ENCODE peak calls at places on chromosomes 4 and X, in seven cellular contexts. E is BJ; J is colonic mucosa; B is T-cell; S is activated CD8-positive, alpha-beta T cell treated with anti-CD3 and anti-CD28 coated beads, Interleukin-2, amount 10 ng/mL, durations not matched to agents 7 days and 5 days; Y is T follicular helper cell; K is NCI-H510A treated with DMSO at 0.1 percent for 48 hours. Z is an unnamed sample.

GRCh38 chr4:108547682-108548081 is 72.7 kb upstream of the RPL34 start:
- DNase-seq in E (no peak), J (no peak), B (no peak), S (no peak), Y (no peak), K (no peak), Z (no peak)

GRCh38 chr4:32022071-32022470 is 1301.9 kb downstream of the PCDH7 start:
- DNase-seq in E (no peak), J (no peak), B (no peak), S (no peak), Y (no peak), K (no peak), Z (peak)

GRCh38 chr4:154911097-154911496 is 130.0 kb downstream of the RBM46 start:
- DNase-seq in E (no peak), J (no peak), B (no peak), S (no peak), Y (no peak), K (no peak), Z (peak)

GRCh38 chrX:75522565-75523411 is at the start of gene ZDHHC15:
- DNase-seq in E (no peak), J (peak), B (peak), S (peak), Y (peak), K (peak), Z (peak)

GRCh38 chrX:37685452-37686347 is at the start of gene XK:
- DNase-seq in E (no peak), J (peak), B (peak), S (peak), Y (no peak), K (peak), Z (peak)

GRCh38 chr4:147453561-147454141 is 27.2 kb upstream of the EDNRA start:
- DNase-seq in E (no peak), J (no peak), B (no peak), S (no peak), Y (no peak), K (no peak), Z (peak)

GRCh38 chr4:80407246-80407645 is 71.7 kb downstream of the CFAP299 start:
- DNase-seq in E (peak), J (no peak), B (no peak), S (no peak), Y (no peak), K (no peak), Z (no peak)

GRCh38 chrX:107826286-107827136 is 845 bp downstream of the MID2 start:
- DNase-seq in E (no peak), J (peak), B (peak), S (no peak), Y (peak), K (peak), Z (peak)

GRCh38 chr4:149140841-149141240 is 674.8 kb downstream of the IQCM start:
- DNase-seq in E (no peak), J (no peak), B (no peak), S (no peak), Y (no peak), K (no peak), Z (no peak)

GRCh38 chr4:147096667-147097604 is 151.3 kb upstream of the TTC29 start:
- DNase-seq in E (no peak), J (no peak), B (no peak), S (no peak), Y (no peak), K (peak), Z (peak)

GRCh38 chrX:74119016-74119910 is 184.7 kb upstream of the ZCCHC13 start:
- DNase-seq in E (no peak), J (no peak), B (no peak), S (no peak), Y (no peak), K (no peak), Z (peak)

GRCh38 chrX:16892504-16893362 is 22.6 kb upstream of the RBBP7 start:
- DNase-seq in E (no peak), J (peak), B (peak), S (peak), Y (peak), K (peak), Z (peak)

GRCh38 chr4:14837860-14838259 is 164.4 kb upstream of the CPEB2 start:
- DNase-seq in E (no peak), J (no peak), B (no peak), S (no peak), Y (no peak), K (no peak), Z (no peak)

GRCh38 chr4:123338715-123339114 is 57.9 kb upstream of the SPRY1 start:
- DNase-seq in E (no peak), J (no peak), B (no peak), S (no peak), Y (no peak), K (no peak), Z (no peak)

GRCh38 chr4:127179451-127180087 is 453.2 kb upstream of the INTU start:
- DNase-seq in E (no peak), J (no peak), B (no peak), S (no peak), Y (no peak), K (no peak), Z (no peak)

GRCh38 chrX:78822157-78822683 is 74.7 kb downstream of the LPAR4 start:
- DNase-seq in E (no peak), J (no peak), B (no peak), S (no peak), Y (no peak), K (no peak), Z (peak)

GRCh38 chrX:97131886-97132285 is 248.2 kb downstream of the RPA4 start:
- DNase-seq in E (no peak), J (no peak), B (no peak), S (no peak), Y (no peak), K (no peak), Z (no peak)

GRCh38 chrX:118396113-118396512 is 50.2 kb downstream of the WDR44 start:
- DNase-seq in E (no peak), J (no peak), B (no peak), S (no peak), Y (no peak), K (no peak), Z (no peak)

GRCh38 chr4:150308824-150309472 is 230.7 kb downstream of the DCLK2 start:
- DNase-seq in E (no peak), J (no peak), B (no peak), S (no peak), Y (no peak), K (no peak), Z (peak)

GRCh38 chr4:53929955-53930798 is 134.2 kb downstream of the CHIC2 start:
- DNase-seq in E (peak), J (peak), B (peak), S (peak), Y (peak), K (peak), Z (peak)

GRCh38 chrX:57137481-57137880 is 284 bp upstream of the SPIN2A start:
- DNase-seq in E (no peak), J (no peak), B (no peak), S (no peak), Y (no peak), K (peak), Z (no peak)

GRCh38 chr4:82124365-82124764 is 249.4 kb downstream of the HNRNPD start:
- DNase-seq in E (no peak), J (no peak), B (no peak), S (no peak), Y (no peak), K (no peak), Z (peak)

GRCh38 chrX:25079020-25079419 is 63.3 kb upstream of the ARX start:
- DNase-seq in E (no peak), J (no peak), B (no peak), S (no peak), Y (no peak), K (no peak), Z (no peak)

GRCh38 chrX:153595387-153595786 is 3.6 kb downstream of the CCNQ start:
- DNase-seq in E (no peak), J (no peak), B (no peak), S (no peak), Y (no peak), K (no peak), Z (no peak)

GRCh38 chrX:150258463-150259430 is 104.4 kb upstream of the MAMLD1 start:
- DNase-seq in E (no peak), J (no peak), B (no peak), S (no peak), Y (no peak), K (no peak), Z (no peak)

GRCh38 chr4:152780267-152780811 is 585 bp downstream of the ARFIP1 start:
- DNase-seq in E (peak), J (peak), B (no peak), S (no peak), Y (peak), K (no peak), Z (peak)

GRCh38 chr4:97153042-97153441 is 990.2 kb downstream of the STPG2 start:
- DNase-seq in E (no peak), J (no peak), B (no peak), S (no peak), Y (no peak), K (no peak), Z (peak)

GRCh38 chr4:52037730-52038108 is 380 bp downstream of the SGCB start:
- DNase-seq in E (no peak), J (peak), B (peak), S (peak), Y (no peak), K (peak), Z (no peak)

GRCh38 chr4:107757860-107758476 is 37.9 kb upstream of the PAPSS1 start:
- DNase-seq in E (no peak), J (no peak), B (no peak), S (no peak), Y (no peak), K (peak), Z (peak)

GRCh38 chr4:94436512-94436911 is 15.2 kb upstream of the PDLIM5 start:
- DNase-seq in E (no peak), J (no peak), B (no peak), S (no peak), Y (no peak), K (no peak), Z (no peak)

GRCh38 chrX:119690921-119691716 is 1.8 kb downstream of the SEPTIN6 start:
- DNase-seq in E (no peak), J (no peak), B (peak), S (peak), Y (peak), K (no peak), Z (peak)

GRCh38 chrX:40107291-40108083 is 9.7 kb upstream of the BCOR start:
- DNase-seq in E (no peak), J (peak), B (no peak), S (no peak), Y (no peak), K (no peak), Z (no peak)

GRCh38 chr4:169147217-169147616 is 123.5 kb downstream of the SH3RF1 start:
- DNase-seq in E (no peak), J (no peak), B (no peak), S (no peak), Y (no peak), K (no peak), Z (peak)

GRCh38 chrX:16239211-16239610 is 71.9 kb downstream of the MAGEB17 start:
- DNase-seq in E (no peak), J (no peak), B (no peak), S (no peak), Y (no peak), K (no peak), Z (peak)

GRCh38 chr4:48798117-48798516 is 18.0 kb upstream of the FRYL start:
- DNase-seq in E (no peak), J (no peak), B (no peak), S (no peak), Y (no peak), K (no peak), Z (no peak)

GRCh38 chrX:23742174-23742692 is 843 bp downstream of the ACOT9 start:
- DNase-seq in E (peak), J (peak), B (peak), S (peak), Y (no peak), K (peak), Z (peak)

GRCh38 chr4:17347445-17347844 is 164.4 kb downstream of the QDPR start:
- DNase-seq in E (no peak), J (peak), B (no peak), S (peak), Y (no peak), K (no peak), Z (peak)

Z was measured in epithelial cell of esophagus.